ENCODE peak calls at places on chromosome 13, in four cellular contexts. One of them, this sample, is unnamed.

GRCh38 chr13:44331912-44332840 is 41.4 kb upstream of the SERP2 start:
- DNase-seq in CD4-positive, alpha-beta T cell: no peak
- DNase-seq in H9: no peak
- DNase-seq in tibial nerve: peak
- DNase-seq in this sample: peak

GRCh38 chr13:97199451-97199850 is 22.7 kb upstream of the MBNL2 start:
- DNase-seq in CD4-positive, alpha-beta T cell: no peak
- DNase-seq in H9: no peak
- DNase-seq in tibial nerve: no peak
- DNase-seq in this sample: no peak

GRCh38 chr13:90396266-90396665 is 951.2 kb upstream of the MIR17HG start:
- DNase-seq in CD4-positive, alpha-beta T cell: no peak
- DNase-seq in H9: no peak
- DNase-seq in tibial nerve: no peak
- DNase-seq in this sample: no peak

GRCh38 chr13:97384366-97384765 is 49.6 kb upstream of the RAP2A start:
- DNase-seq in CD4-positive, alpha-beta T cell: no peak
- DNase-seq in H9: no peak
- DNase-seq in tibial nerve: no peak
- DNase-seq in this sample: no peak

GRCh38 chr13:21949818-21950429 is 279.1 kb downstream of the FGF9 start:
- DNase-seq in CD4-positive, alpha-beta T cell: no peak
- DNase-seq in H9: no peak
- DNase-seq in tibial nerve: no peak
- DNase-seq in this sample: no peak

GRCh38 chr13:43431279-43431678 is 355.5 kb downstream of the ENOX1 start:
- DNase-seq in CD4-positive, alpha-beta T cell: no peak
- DNase-seq in H9: no peak
- DNase-seq in tibial nerve: no peak
- DNase-seq in this sample: no peak

GRCh38 chr13:36298535-36299068 is 988 bp upstream of the CCDC169 start:
- DNase-seq in CD4-positive, alpha-beta T cell: no peak
- DNase-seq in H9: peak
- DNase-seq in tibial nerve: no peak
- DNase-seq in this sample: no peak

GRCh38 chr13:38415233-38415632 is 65.6 kb downstream of the UFM1 start:
- DNase-seq in CD4-positive, alpha-beta T cell: no peak
- DNase-seq in H9: no peak
- DNase-seq in tibial nerve: no peak
- DNase-seq in this sample: no peak

GRCh38 chr13:82654851-82655517 is 1227.3 kb downstream of the SLITRK1 start:
- DNase-seq in CD4-positive, alpha-beta T cell: no peak
- DNase-seq in H9: no peak
- DNase-seq in tibial nerve: peak
- DNase-seq in this sample: peak

GRCh38 chr13:21402586-21403307 is 56.4 kb downstream of the ZDHHC20 start:
- DNase-seq in CD4-positive, alpha-beta T cell: no peak
- DNase-seq in H9: no peak
- DNase-seq in tibial nerve: no peak
- DNase-seq in this sample: no peak

GRCh38 chr13:75798353-75799245 is 162.5 kb downstream of the LMO7 start:
- DNase-seq in CD4-positive, alpha-beta T cell: no peak
- DNase-seq in H9: no peak
- DNase-seq in tibial nerve: no peak
- DNase-seq in this sample: no peak

GRCh38 chr13:31639443-31640163 is 99.7 kb upstream of the RXFP2 start:
- DNase-seq in CD4-positive, alpha-beta T cell: no peak
- DNase-seq in H9: no peak
- DNase-seq in tibial nerve: no peak
- DNase-seq in this sample: no peak

GRCh38 chr13:81017525-81018152 is 676.7 kb upstream of the SPRY2 start:
- DNase-seq in CD4-positive, alpha-beta T cell: no peak
- DNase-seq in H9: no peak
- DNase-seq in tibial nerve: no peak
- DNase-seq in this sample: no peak

GRCh38 chr13:74554581-74555290 is 420.5 kb upstream of the KLF12 start:
- DNase-seq in CD4-positive, alpha-beta T cell: no peak
- DNase-seq in H9: no peak
- DNase-seq in tibial nerve: no peak
- DNase-seq in this sample: no peak

GRCh38 chr13:40600145-40600751 is 66.2 kb downstream of the FOXO1 start:
- DNase-seq in CD4-positive, alpha-beta T cell: no peak
- DNase-seq in H9: no peak
- DNase-seq in tibial nerve: no peak
- DNase-seq in this sample: no peak

GRCh38 chr13:35714096-35714495 is 237.6 kb upstream of the MAB21L1 start:
- DNase-seq in CD4-positive, alpha-beta T cell: no peak
- DNase-seq in H9: no peak
- DNase-seq in tibial nerve: no peak
- DNase-seq in this sample: no peak

GRCh38 chr13:25375727-25376358 is 4.1 kb downstream of the ATP8A2 start:
- DNase-seq in CD4-positive, alpha-beta T cell: no peak
- DNase-seq in H9: peak
- DNase-seq in tibial nerve: peak
- DNase-seq in this sample: no peak

GRCh38 chr13:78881746-78882145 is 222.8 kb upstream of the OBI1 start:
- DNase-seq in CD4-positive, alpha-beta T cell: no peak
- DNase-seq in H9: no peak
- DNase-seq in tibial nerve: no peak
- DNase-seq in this sample: no peak

GRCh38 chr13:96540656-96541055 is 450.7 kb downstream of the HS6ST3 start:
- DNase-seq in CD4-positive, alpha-beta T cell: no peak
- DNase-seq in H9: no peak
- DNase-seq in tibial nerve: no peak
- DNase-seq in this sample: no peak

GRCh38 chr13:114115191-114115671 is 17.2 kb downstream of the RASA3 start:
- DNase-seq in CD4-positive, alpha-beta T cell: no peak
- DNase-seq in H9: no peak
- DNase-seq in tibial nerve: no peak
- DNase-seq in this sample: no peak

GRCh38 chr13:113671066-113672001 is 4.3 kb downstream of the GRK1 start:
- DNase-seq in CD4-positive, alpha-beta T cell: no peak
- DNase-seq in H9: no peak
- DNase-seq in tibial nerve: no peak
- DNase-seq in this sample: no peak

GRCh38 chr13:24234200-24234915 is 73.8 kb downstream of the SPATA13 start:
- DNase-seq in CD4-positive, alpha-beta T cell: no peak
- DNase-seq in H9: no peak
- DNase-seq in tibial nerve: no peak
- DNase-seq in this sample: no peak

GRCh38 chr13:24230428-24231072 is 70.0 kb downstream of the SPATA13 start:
- DNase-seq in CD4-positive, alpha-beta T cell: no peak
- DNase-seq in H9: no peak
- DNase-seq in tibial nerve: no peak
- DNase-seq in this sample: no peak

GRCh38 chr13:24233351-24233901 is 72.9 kb downstream of the SPATA13 start:
- DNase-seq in CD4-positive, alpha-beta T cell: no peak
- DNase-seq in H9: no peak
- DNase-seq in tibial nerve: no peak
- DNase-seq in this sample: no peak

GRCh38 chr13:24232037-24232436 is 71.5 kb downstream of the SPATA13 start:
- DNase-seq in CD4-positive, alpha-beta T cell: no peak
- DNase-seq in H9: no peak
- DNase-seq in tibial nerve: no peak
- DNase-seq in this sample: no peak

GRCh38 chr13:24232474-24232873 is 72.0 kb downstream of the SPATA13 start:
- DNase-seq in CD4-positive, alpha-beta T cell: no peak
- DNase-seq in H9: peak
- DNase-seq in tibial nerve: no peak
- DNase-seq in this sample: no peak
- TF ChIP-seq CTCF in CD4-positive, alpha-beta T cell: no peak
- TF ChIP-seq CTCF in H9: peak
- TF ChIP-seq CTCF in tibial nerve: no peak
- TF ChIP-seq CTCF in this sample: no peak

GRCh38 chr13:100689191-100689590 is 14.6 kb upstream of the TMTC4 start:
- DNase-seq in CD4-positive, alpha-beta T cell: no peak
- DNase-seq in H9: no peak
- DNase-seq in tibial nerve: no peak
- DNase-seq in this sample: no peak

DNA sequence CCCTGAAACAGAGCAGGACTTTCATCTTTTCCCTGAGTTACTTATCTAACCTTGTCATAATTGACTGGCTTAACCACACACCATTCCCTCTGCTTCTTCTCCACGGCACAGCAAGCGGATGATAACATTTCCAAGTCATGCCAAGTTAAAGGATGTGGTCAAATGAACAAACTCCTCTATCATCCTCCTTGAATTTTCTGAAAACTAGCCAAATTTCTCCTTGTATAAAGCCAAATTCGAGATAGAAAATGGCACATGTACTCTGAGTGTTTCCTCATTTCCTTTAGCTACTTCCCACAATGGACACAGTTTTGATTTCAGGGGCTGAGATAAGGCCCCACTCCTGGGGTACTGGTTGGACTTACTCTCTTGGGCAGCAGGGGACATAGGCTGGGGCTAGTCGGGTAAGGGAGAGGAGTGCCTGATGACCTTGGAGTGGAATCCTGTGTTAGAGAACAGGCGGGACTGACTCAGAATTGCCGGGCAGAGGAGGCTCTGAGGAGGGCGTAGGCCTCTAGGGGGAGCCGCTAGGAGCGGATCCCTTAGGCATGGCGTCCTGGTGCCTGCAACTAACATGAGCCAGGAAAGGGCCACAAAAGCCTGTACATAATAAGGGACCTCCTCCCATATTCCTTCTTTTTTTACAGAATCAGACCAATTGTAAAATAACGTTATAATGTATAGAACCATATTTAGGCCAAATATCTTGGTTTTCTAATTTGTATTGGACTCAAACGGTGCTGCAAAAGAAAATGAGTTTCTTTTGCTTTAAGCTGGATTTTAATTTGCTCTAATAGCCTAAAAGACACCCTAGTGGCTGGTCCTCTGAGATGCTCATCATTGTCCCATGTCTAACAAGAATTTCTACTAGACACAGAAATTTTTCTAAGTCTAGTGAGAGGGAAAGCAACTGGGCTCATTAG is 20.4 kb upstream of the TMTC4 start:
- DNase-seq in CD4-positive, alpha-beta T cell: no peak
- DNase-seq in H9: peak
- DNase-seq in tibial nerve: no peak
- DNase-seq in this sample: no peak
- TF ChIP-seq CTCF in CD4-positive, alpha-beta T cell: no peak
- TF ChIP-seq CTCF in H9: peak
- TF ChIP-seq CTCF in tibial nerve: no peak
- TF ChIP-seq CTCF in this sample: no peak

GRCh38 chr13:45882626-45883025 is 31.1 kb upstream of the SIAH3 start:
- DNase-seq in CD4-positive, alpha-beta T cell: no peak
- DNase-seq in H9: peak
- DNase-seq in tibial nerve: no peak
- DNase-seq in this sample: no peak

GRCh38 chr13:45876781-45877180 is 25.2 kb upstream of the SIAH3 start:
- DNase-seq in CD4-positive, alpha-beta T cell: no peak
- DNase-seq in H9: no peak
- DNase-seq in tibial nerve: no peak
- DNase-seq in this sample: no peak

GRCh38 chr13:45878966-45879365 is 27.4 kb upstream of the SIAH3 start:
- DNase-seq in CD4-positive, alpha-beta T cell: no peak
- DNase-seq in H9: no peak
- DNase-seq in tibial nerve: no peak
- DNase-seq in this sample: no peak

GRCh38 chr13:45880242-45880641 is 28.7 kb upstream of the SIAH3 start:
- DNase-seq in CD4-positive, alpha-beta T cell: no peak
- DNase-seq in H9: no peak
- DNase-seq in tibial nerve: no peak
- DNase-seq in this sample: no peak

DNA sequence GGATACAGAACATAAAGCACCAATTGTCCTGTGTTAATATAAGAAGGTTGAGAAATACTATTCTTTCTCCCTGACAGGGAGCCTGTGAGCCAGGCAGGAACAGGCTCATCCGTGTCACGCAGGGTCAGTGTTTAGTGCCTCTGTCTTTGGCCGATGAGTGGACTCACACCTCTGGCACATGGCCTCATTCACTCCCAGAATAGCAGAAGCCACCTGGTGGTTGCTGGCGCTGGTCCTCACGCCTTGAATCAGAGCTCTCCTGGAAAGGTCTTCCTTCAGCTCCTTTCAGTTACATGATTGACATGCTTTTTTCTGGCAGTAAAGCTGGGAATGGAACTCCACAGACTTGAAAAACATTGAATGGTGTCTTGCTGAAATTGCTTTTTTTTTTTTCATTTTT is 28.1 kb upstream of the SIAH3 start:
- DNase-seq in CD4-positive, alpha-beta T cell: peak
- DNase-seq in H9: peak
- DNase-seq in tibial nerve: no peak
- DNase-seq in this sample: no peak
- TF ChIP-seq CTCF in CD4-positive, alpha-beta T cell: peak
- TF ChIP-seq CTCF in H9: peak
- TF ChIP-seq CTCF in tibial nerve: no peak
- TF ChIP-seq CTCF in this sample: no peak

GRCh38 chr13:33761744-33762143 is 56.2 kb upstream of the RFC3 start:
- DNase-seq in CD4-positive, alpha-beta T cell: no peak
- DNase-seq in H9: peak
- DNase-seq in tibial nerve: no peak
- DNase-seq in this sample: no peak
- TF ChIP-seq CTCF in CD4-positive, alpha-beta T cell: no peak
- TF ChIP-seq CTCF in H9: peak
- TF ChIP-seq CTCF in tibial nerve: no peak
- TF ChIP-seq CTCF in this sample: no peak

GRCh38 chr13:51935326-51936171 is 73.8 kb downstream of the CCDC70 start:
- DNase-seq in CD4-positive, alpha-beta T cell: no peak
- DNase-seq in H9: peak
- DNase-seq in tibial nerve: no peak
- DNase-seq in this sample: no peak
- TF ChIP-seq CTCF in CD4-positive, alpha-beta T cell: no peak
- TF ChIP-seq CTCF in H9: peak
- TF ChIP-seq CTCF in tibial nerve: no peak
- TF ChIP-seq CTCF in this sample: peak